ENCODE peak calls at places on chromosomes 3 and 15, in six cellular contexts. Y, X, L, E, H and K are unnamed samples.

GRCh38 chr3:46193436-46193835 is 14.7 kb downstream of the CCR1 start:
- DNase-seq in H (no peak), L (no peak), E (no peak), Y (no peak), X (no peak), K (no peak)

GRCh38 chr3:139564290-139564861 is 24.8 kb upstream of the RBP1 start:
- DNase-seq in H (peak), E (no peak), Y (no peak), L (no peak), X (no peak), K (no peak)

GRCh38 chr15:79529441-79529840 is 97.3 kb downstream of the MINAR1 start:
- DNase-seq in H (no peak), E (no peak), L (no peak), X (no peak), Y (no peak), K (no peak)

GRCh38 chr3:124363451-124363850 is 366.8 kb upstream of the UMPS start:
- DNase-seq in X (no peak), H (no peak), Y (no peak), E (no peak), L (no peak), K (no peak)

GRCh38 chr15:39411102-39411989 is 169.5 kb upstream of the THBS1 start:
- DNase-seq in Y (no peak), E (no peak), X (no peak), H (no peak), L (peak), K (no peak)

GRCh38 chr3:5019411-5020261 is 40.4 kb downstream of the BHLHE40 start:
- DNase-seq in Y (no peak), L (no peak), H (no peak), E (peak), X (no peak), K (no peak)

GRCh38 chr15:48066456-48066855 is 54.3 kb upstream of the SLC24A5 start:
- DNase-seq in X (no peak), H (no peak), E (no peak), L (no peak), Y (no peak), K (no peak)

GRCh38 chr15:83200162-83200561 is 7.5 kb downstream of the HDGFL3 start:
- DNase-seq in E (no peak), Y (no peak), H (no peak), X (no peak), L (no peak), K (no peak)

GRCh38 chr15:78739996-78740903 is 71.0 kb downstream of the ADAMTS7 start:
- DNase-seq in Y (peak), X (peak), H (peak), L (no peak), E (peak), K (no peak)

GRCh38 chr3:127252446-127252845 is 35.4 kb downstream of the PRR20G start:
- DNase-seq in Y (no peak), L (no peak), E (no peak), H (no peak), X (no peak), K (no peak)

GRCh38 chr3:23762214-23763039 is 43.3 kb upstream of the UBE2E1 start:
- DNase-seq in Y (no peak), X (no peak), E (no peak), H (peak), L (peak), K (peak)

GRCh38 chr15:64748251-64748650 is 27.1 kb downstream of the RBPMS2 start:
- DNase-seq in Y (no peak), L (no peak), H (no peak), E (no peak), X (no peak), K (no peak)

GRCh38 chr3:85589145-85589544 is 630.4 kb downstream of the CADM2 start:
- DNase-seq in X (no peak), L (no peak), H (no peak), E (no peak), Y (no peak), K (no peak)

GRCh38 chr3:8298021-8298954 is 203.3 kb upstream of the LMCD1 start:
- DNase-seq in X (no peak), E (no peak), Y (no peak), H (no peak), L (no peak), K (no peak)

GRCh38 chr3:158768361-158768787 is 33.5 kb upstream of the MFSD1 start:
- DNase-seq in H (no peak), Y (peak), L (no peak), X (peak), E (peak), K (no peak)

GRCh38 chr3:41574900-41575299 is 375.6 kb downstream of the CTNNB1 start:
- DNase-seq in Y (no peak), X (no peak), E (peak), H (no peak), L (no peak), K (no peak)

GRCh38 chr15:66253643-66254363 is at the start of gene MEGF11:
- DNase-seq in L (no peak), Y (no peak), H (peak), E (peak), X (peak), K (peak)

GRCh38 chr3:73404450-73404849 is 220.3 kb downstream of the PDZRN3 start:
- DNase-seq in Y (no peak), L (no peak), X (no peak), H (no peak), E (no peak), K (no peak)

GRCh38 chr15:68374346-68374745 is 57.6 kb downstream of the ITGA11 start:
- DNase-seq in L (no peak), X (peak), Y (no peak), E (no peak), H (no peak), K (no peak)

GRCh38 chr3:77420316-77420715 is 380.4 kb downstream of the ROBO2 start:
- DNase-seq in E (no peak), L (no peak), H (no peak), X (no peak), Y (no peak), K (no peak)

GRCh38 chr3:36957072-36957471 is 12.2 kb upstream of the TRANK1 start:
- DNase-seq in H (no peak), L (no peak), E (peak), Y (no peak), X (peak), K (no peak)

GRCh38 chr3:11059090-11059798 is 66.7 kb downstream of the SLC6A1 start:
- DNase-seq in Y (peak), L (peak), X (peak), E (peak), H (peak), K (no peak)

GRCh38 chr15:50880651-50881114 is 27.8 kb upstream of the AP4E1 start:
- DNase-seq in E (no peak), L (no peak), Y (no peak), H (no peak), X (no peak), K (no peak)

GRCh38 chr15:67967871-67968423 is 86.2 kb upstream of the PIAS1 start:
- DNase-seq in H (peak), Y (no peak), X (peak), L (peak), E (peak), K (peak)

GRCh38 chr3:65877160-65877559 is 161.6 kb downstream of the MAGI1 start:
- DNase-seq in E (no peak), H (no peak), X (no peak), Y (no peak), L (no peak), K (no peak)

GRCh38 chr15:23599053-23599452 is 33.6 kb downstream of the MKRN3 start:
- DNase-seq in X (no peak), E (no peak), Y (no peak), L (no peak), H (no peak), K (no peak)
- TF ChIP-seq POLR2AphosphoS5 in X (no peak), E (no peak), Y (no peak), L (no peak), H (no peak), K (no peak)

GRCh38 chr3:155233213-155233612 is 60.3 kb downstream of the STRIT1 start:
- DNase-seq in H (peak), X (no peak), Y (no peak), L (no peak), E (no peak), K (no peak)
- TF ChIP-seq TAF1 in H (no peak), X (no peak), Y (no peak), L (no peak), E (no peak), K (no peak)

GRCh38 chr3:143421556-143421955 is 302.0 kb downstream of the CHST2 start:
- DNase-seq in H (no peak), X (no peak), L (no peak), Y (no peak), E (no peak), K (no peak)
- TF ChIP-seq POLR2AphosphoS5 in H (no peak), X (no peak), L (no peak), Y (no peak), E (no peak), K (no peak)

GRCh38 chr3:20078194-20078709 is 38.0 kb downstream of the KAT2B start:
- DNase-seq in E (no peak), X (no peak), L (no peak), H (no peak), Y (no peak), K (no peak)
- TF ChIP-seq TAF1 in E (no peak), X (no peak), L (no peak), H (no peak), Y (no peak), K (no peak)

GRCh38 chr15:25886498-25887140 is 23.5 kb upstream of the ATP10A start:
- DNase-seq in H (no peak), E (no peak), Y (no peak), X (no peak), L (no peak), K (no peak)
- TF ChIP-seq POLR2AphosphoS5 in H (no peak), E (no peak), Y (no peak), X (no peak), L (no peak), K (no peak)